ENCODE peak calls at places on chromosomes 13 and 19, in seven cellular contexts. U is HFF-Myc, O is lower lobe of right lung, V is GM06990, W is IMR-90, G is left ventricle myocardium inferior, F is fibroblast of the aortic adventitia. K is an unnamed sample.

GRCh38 chr13:51283361-51283760 is 56.1 kb upstream of the SERPINE3 start:
- DNase-seq in F (no peak), G (no peak), O (no peak), U (no peak), W (no peak), V (no peak), K (no peak)

GRCh38 chr19:44897835-44898234 is 6.8 kb downstream of the TOMM40 start:
- DNase-seq in G (no peak), W (no peak), V (no peak), U (no peak), F (no peak), O (no peak), K (no peak)

GRCh38 chr13:80975903-80976302 is 635.0 kb upstream of the SPRY2 start:
- DNase-seq in G (no peak), U (no peak), W (no peak), O (no peak), F (no peak), V (no peak), K (no peak)

GRCh38 chr19:52343548-52343947 is 7.5 kb downstream of the ZNF610 start:
- DNase-seq in V (no peak), U (no peak), O (no peak), G (peak), W (peak), F (peak), K (peak)

GRCh38 chr13:42615691-42616090 is 41.7 kb downstream of the TNFSF11 start:
- DNase-seq in G (no peak), V (no peak), U (peak), W (peak), O (no peak), F (no peak), K (no peak)

GRCh38 chr13:66508153-66508909 is 721.8 kb downstream of the PCDH9 start:
- DNase-seq in F (peak), W (peak), U (no peak), G (no peak), O (no peak), V (no peak), K (no peak)

GRCh38 chr13:30755678-30756077 is 20.3 kb downstream of the ALOX5AP start:
- DNase-seq in F (no peak), G (no peak), O (no peak), W (no peak), U (no peak), V (no peak), K (no peak)

GRCh38 chr13:73998631-73999030 is 135.6 kb downstream of the KLF12 start:
- DNase-seq in U (no peak), V (no peak), G (no peak), W (no peak), O (no peak), F (no peak), K (peak)

GRCh38 chr13:110354209-110354627 is 47.1 kb downstream of the COL4A2 start:
- DNase-seq in O (no peak), W (peak), U (no peak), G (no peak), V (no peak), F (no peak), K (peak)

GRCh38 chr13:77800219-77800618 is 102.7 kb downstream of the SLAIN1 start:
- DNase-seq in W (no peak), F (peak), G (no peak), V (no peak), O (no peak), U (no peak), K (no peak)

GRCh38 chr13:22114630-22115311 is 443.9 kb downstream of the FGF9 start:
- DNase-seq in V (peak), U (no peak), O (peak), G (no peak), F (no peak), W (peak), K (peak)

GRCh38 chr13:97849305-97849704 is 104.2 kb upstream of the IPO5 start:
- DNase-seq in W (peak), G (no peak), U (peak), O (no peak), F (peak), V (no peak), K (peak)

GRCh38 chr13:113645329-113645728 is 12.7 kb downstream of the ATP4B start:
- DNase-seq in F (no peak), V (no peak), W (no peak), G (no peak), O (peak), U (no peak), K (no peak)

GRCh38 chr19:28065026-28065425 is 1147.9 kb downstream of the UQCRFS1 start:
- DNase-seq in V (no peak), O (no peak), F (no peak), G (no peak), U (no peak), W (no peak), K (no peak)

GRCh38 chr13:103009061-103009840 is 57.0 kb downstream of the SLC10A2 start:
- DNase-seq in O (no peak), W (no peak), F (no peak), U (no peak), V (no peak), G (no peak), K (no peak)

DNA sequence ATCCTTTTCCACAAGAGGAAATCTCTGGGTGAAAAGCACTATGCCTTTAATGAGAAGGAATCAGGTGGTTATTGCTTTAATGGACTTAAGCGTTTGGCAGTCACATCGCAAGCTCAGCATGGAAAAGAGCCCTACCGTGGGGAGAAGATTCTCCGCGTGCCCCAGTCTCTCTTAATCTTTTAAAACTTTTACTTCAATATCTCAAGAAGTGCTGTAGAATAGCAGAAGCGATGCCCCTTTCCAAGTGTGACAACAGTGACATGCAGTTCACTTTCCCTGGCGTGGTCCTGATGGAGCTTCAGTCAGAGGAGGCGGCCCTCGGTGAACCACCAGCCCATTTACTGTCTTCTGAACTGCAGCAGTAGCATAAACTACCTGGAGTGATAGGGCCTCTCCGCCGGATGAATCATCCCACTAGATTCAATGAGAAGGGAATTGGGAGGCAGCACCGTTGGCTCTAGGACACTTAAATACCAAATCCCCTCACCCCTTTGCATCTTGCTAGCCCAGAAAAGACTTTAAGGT is 112.7 kb upstream of the GPR12 start:
- DNase-seq in O (no peak), F (no peak), V (no peak), G (no peak), U (no peak), W (no peak), K (no peak)
- TF ChIP-seq CTCF in O (peak), F (no peak), V (no peak), G (no peak), U (no peak), W (no peak), K (no peak)

DNA sequence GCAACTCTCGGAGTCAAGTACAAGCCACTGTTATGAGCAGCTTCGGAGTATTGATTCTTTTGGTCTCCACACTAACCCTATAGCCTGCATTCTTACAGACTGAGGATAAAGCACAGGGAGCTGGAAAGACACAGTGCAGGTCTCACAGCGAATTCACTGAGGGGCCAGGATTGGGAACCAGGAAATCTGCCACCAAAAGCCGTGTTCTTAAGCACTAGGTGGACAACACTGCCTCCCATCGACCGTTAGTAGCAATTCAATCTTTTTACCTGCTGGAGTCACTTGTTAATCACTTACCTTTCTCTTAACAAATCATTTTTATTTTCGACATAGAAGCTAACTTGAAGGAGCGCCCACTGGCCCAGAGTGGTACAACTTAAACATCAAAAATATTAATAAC is 6.3 kb downstream of the PMIS2 start:
- DNase-seq in F (peak), G (no peak), V (no peak), O (no peak), U (no peak), W (peak), K (peak)
- TF ChIP-seq CTCF in F (peak), G (peak), V (peak), O (peak), U (peak), W (peak), K (peak)

DNA sequence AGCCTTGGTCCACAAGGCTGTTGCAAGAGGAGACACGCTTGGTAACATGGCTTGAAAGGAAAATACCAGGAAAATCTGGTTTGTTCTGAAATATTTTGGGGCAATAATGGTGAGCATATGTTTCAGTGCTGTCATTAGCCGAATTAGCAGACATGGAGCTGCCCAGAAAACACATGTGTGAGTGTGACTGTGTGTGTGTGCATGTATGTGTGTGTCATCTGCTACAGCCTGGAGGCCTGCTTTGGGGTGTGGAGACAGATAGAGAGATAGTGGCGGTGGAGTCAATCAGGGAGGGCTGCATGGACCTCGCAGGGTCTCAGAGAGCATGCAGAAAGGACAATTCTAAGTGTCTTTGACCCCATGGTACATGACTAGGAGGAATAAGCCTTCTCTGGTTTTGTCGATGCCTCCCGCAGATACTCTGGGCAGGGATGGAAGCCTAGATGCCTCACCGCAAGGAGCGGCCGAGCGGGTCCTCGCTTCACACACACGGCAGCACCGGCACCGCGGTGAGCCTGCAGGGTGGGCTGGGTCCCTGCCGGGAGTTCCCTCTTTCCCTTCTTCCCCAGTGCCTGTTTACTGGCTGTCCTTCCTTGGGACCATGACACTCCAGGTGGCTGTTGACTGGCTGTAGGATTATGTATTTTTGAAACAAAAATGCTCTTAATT is 3.5 kb downstream of the KCTD15 start:
- DNase-seq in V (no peak), O (no peak), W (no peak), F (no peak), U (no peak), G (no peak), K (no peak)
- TF ChIP-seq CTCF in V (no peak), O (no peak), W (no peak), F (no peak), U (no peak), G (no peak), K (no peak)

GRCh38 chr13:47455581-47455980 is 545.5 kb downstream of the SUCLA2 start:
- DNase-seq in F (peak), G (no peak), V (no peak), O (peak), W (no peak), U (no peak), K (no peak)

GRCh38 chr13:47457631-47458030 is 543.4 kb downstream of the SUCLA2 start:
- DNase-seq in O (no peak), U (no peak), G (no peak), F (peak), V (no peak), W (peak), K (no peak)

GRCh38 chr13:47463002-47463401 is 538.1 kb downstream of the SUCLA2 start:
- DNase-seq in G (no peak), U (no peak), F (no peak), V (no peak), W (no peak), O (no peak), K (no peak)

GRCh38 chr13:47463726-47464125 is 537.3 kb downstream of the SUCLA2 start:
- DNase-seq in U (no peak), W (peak), F (peak), O (no peak), G (no peak), V (no peak), K (no peak)

DNA sequence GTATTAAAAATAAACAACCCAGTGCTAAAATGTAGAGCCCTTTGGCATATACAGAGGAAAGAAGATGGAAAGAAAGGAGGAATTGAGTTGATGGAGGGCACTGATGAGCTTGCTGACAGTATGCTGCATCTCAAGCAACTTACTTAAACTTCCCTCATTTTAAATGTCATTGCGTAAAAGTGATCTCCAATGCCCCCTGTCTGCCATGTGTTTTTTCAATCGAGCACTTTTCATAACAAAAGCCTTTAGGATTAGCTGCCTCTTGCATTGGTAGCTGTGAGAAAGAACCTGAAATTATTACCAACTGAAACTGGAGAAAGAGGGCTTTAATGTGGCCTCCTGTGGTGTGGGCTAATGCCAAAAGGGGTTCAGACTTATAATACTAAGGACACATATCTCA is 541.6 kb downstream of the SUCLA2 start:
- DNase-seq in F (peak), O (no peak), V (no peak), G (no peak), U (no peak), W (peak), K (no peak)
- TF ChIP-seq CTCF in F (peak), O (peak), V (peak), G (no peak), U (peak), W (peak), K (peak)

GRCh38 chr19:6720369-6721112 is at the start of gene C3:
- DNase-seq in F (peak), W (peak), V (no peak), U (no peak), G (peak), O (peak), K (no peak)
- TF ChIP-seq CTCF in F (no peak), W (no peak), V (no peak), U (no peak), G (no peak), O (no peak), K (no peak)

GRCh38 chr13:62125451-62125850 is 709.8 kb upstream of the PCDH20 start:
- DNase-seq in G (no peak), F (no peak), U (no peak), W (no peak), O (no peak), V (no peak), K (no peak)

GRCh38 chr13:62123409-62123808 is 707.8 kb upstream of the PCDH20 start:
- DNase-seq in O (no peak), F (no peak), U (no peak), G (no peak), W (no peak), V (no peak), K (no peak)

GRCh38 chr13:62122434-62122833 is 706.8 kb upstream of the PCDH20 start:
- DNase-seq in O (no peak), F (no peak), V (no peak), G (no peak), U (no peak), W (no peak), K (no peak)

GRCh38 chr13:62119739-62120700 is 704.4 kb upstream of the PCDH20 start:
- DNase-seq in V (peak), O (no peak), F (peak), W (peak), U (no peak), G (no peak), K (peak)
- TF ChIP-seq CTCF in V (peak), O (peak), F (no peak), W (peak), U (no peak), G (peak), K (no peak)

GRCh38 chr19:3575949-3576673 is 3.4 kb downstream of the HMG20B start:
- DNase-seq in V (no peak), W (no peak), F (no peak), O (no peak), U (no peak), G (no peak), K (no peak)

GRCh38 chr19:3576696-3577443 is 4.1 kb downstream of the HMG20B start:
- DNase-seq in F (peak), G (peak), V (no peak), W (peak), O (no peak), U (no peak), K (no peak)

GRCh38 chr19:3573858-3574637 is 1.3 kb downstream of the HMG20B start:
- DNase-seq in G (peak), U (peak), V (peak), W (peak), F (peak), O (peak), K (peak)

GRCh38 chr19:3573162-3573857 is 566 bp downstream of the HMG20B start:
- DNase-seq in G (no peak), O (peak), V (no peak), W (no peak), F (no peak), U (no peak), K (no peak)

GRCh38 chr19:3575260-3575741 is 2.6 kb downstream of the HMG20B start:
- DNase-seq in F (no peak), U (no peak), G (no peak), V (no peak), O (no peak), W (peak), K (no peak)
- TF ChIP-seq CTCF in F (peak), U (peak), G (no peak), V (peak), O (no peak), W (peak), K (peak)